ENCODE peak calls at places on chromosomes 13 and 19, in eight cellular contexts. One of them, this sample, is unnamed.

GRCh38 chr19:4061178-4061682 is 5.5 kb downstream of the ZBTB7A start:
- DNase-seq in sigmoid colon: peak; percentile 94
- DNase-seq in CD8-positive, alpha-beta T cell: no peak
- DNase-seq in cardiac muscle cell: peak; percentile 37
- DNase-seq in effector memory CD4-positive, alpha-beta T cell: peak; percentile 36
- DNase-seq in H1: no peak
- DNase-seq in K562: no peak
- DNase-seq in upper lobe of right lung: peak; percentile 94
- DNase-seq in this sample: no peak

GRCh38 chr19:18972301-18972831 is 31.3 kb upstream of the HOMER3 start:
- DNase-seq in sigmoid colon: no peak
- DNase-seq in CD8-positive, alpha-beta T cell: no peak
- DNase-seq in cardiac muscle cell: peak; percentile 77
- DNase-seq in effector memory CD4-positive, alpha-beta T cell: no peak
- DNase-seq in H1: no peak
- DNase-seq in K562: no peak
- DNase-seq in upper lobe of right lung: no peak
- DNase-seq in this sample: no peak

GRCh38 chr19:35162471-35163326 is 8.2 kb downstream of the FXYD5 start:
- DNase-seq in sigmoid colon: peak; percentile 27
- DNase-seq in CD8-positive, alpha-beta T cell: no peak
- DNase-seq in cardiac muscle cell: no peak
- DNase-seq in effector memory CD4-positive, alpha-beta T cell: no peak
- DNase-seq in H1: no peak
- DNase-seq in K562: no peak
- DNase-seq in upper lobe of right lung: no peak
- DNase-seq in this sample: no peak

GRCh38 chr19:57946316-57946715 is 1.2 kb downstream of the ZNF256 start:
- DNase-seq in sigmoid colon: no peak
- DNase-seq in CD8-positive, alpha-beta T cell: no peak
- DNase-seq in cardiac muscle cell: no peak
- DNase-seq in effector memory CD4-positive, alpha-beta T cell: no peak
- DNase-seq in H1: no peak
- DNase-seq in K562: no peak
- DNase-seq in upper lobe of right lung: no peak
- DNase-seq in this sample: no peak

GRCh38 chr13:99033814-99034213 is 56.0 kb upstream of the DOCK9 start:
- DNase-seq in sigmoid colon: no peak
- DNase-seq in CD8-positive, alpha-beta T cell: no peak
- DNase-seq in cardiac muscle cell: peak; percentile 52
- DNase-seq in effector memory CD4-positive, alpha-beta T cell: no peak
- DNase-seq in H1: no peak
- DNase-seq in K562: no peak
- DNase-seq in upper lobe of right lung: no peak
- DNase-seq in this sample: no peak

GRCh38 chr13:24187185-24187584 is 26.7 kb downstream of the SPATA13 start:
- DNase-seq in sigmoid colon: no peak
- DNase-seq in CD8-positive, alpha-beta T cell: no peak
- DNase-seq in cardiac muscle cell: peak; percentile 39
- DNase-seq in effector memory CD4-positive, alpha-beta T cell: no peak
- DNase-seq in H1: no peak
- DNase-seq in K562: no peak
- DNase-seq in upper lobe of right lung: no peak
- DNase-seq in this sample: no peak

GRCh38 chr19:1126984-1127760 is 23.4 kb downstream of the GPX4 start:
- DNase-seq in sigmoid colon: no peak
- DNase-seq in CD8-positive, alpha-beta T cell: no peak
- DNase-seq in cardiac muscle cell: no peak
- DNase-seq in effector memory CD4-positive, alpha-beta T cell: no peak
- DNase-seq in H1: no peak
- DNase-seq in K562: no peak
- DNase-seq in upper lobe of right lung: no peak
- DNase-seq in this sample: no peak

GRCh38 chr13:19083340-19083739 is 98.3 kb downstream of the TUBA3C start:
- DNase-seq in sigmoid colon: no peak
- DNase-seq in CD8-positive, alpha-beta T cell: no peak
- DNase-seq in cardiac muscle cell: no peak
- DNase-seq in effector memory CD4-positive, alpha-beta T cell: no peak
- DNase-seq in H1: no peak
- DNase-seq in K562: no peak
- DNase-seq in upper lobe of right lung: no peak
- DNase-seq in this sample: no peak

GRCh38 chr13:43072394-43072793 is 49.0 kb downstream of the DNAJC15 start:
- DNase-seq in sigmoid colon: peak; percentile 73
- DNase-seq in CD8-positive, alpha-beta T cell: no peak
- DNase-seq in cardiac muscle cell: peak; percentile 58
- DNase-seq in effector memory CD4-positive, alpha-beta T cell: no peak
- DNase-seq in H1: no peak
- DNase-seq in K562: no peak
- DNase-seq in upper lobe of right lung: no peak
- DNase-seq in this sample: no peak

GRCh38 chr13:66996503-66996902 is 233.6 kb downstream of the PCDH9 start:
- DNase-seq in sigmoid colon: no peak
- DNase-seq in CD8-positive, alpha-beta T cell: no peak
- DNase-seq in cardiac muscle cell: no peak
- DNase-seq in effector memory CD4-positive, alpha-beta T cell: no peak
- DNase-seq in H1: no peak
- DNase-seq in K562: no peak
- DNase-seq in upper lobe of right lung: no peak
- DNase-seq in this sample: no peak

GRCh38 chr19:41351339-41352245 is 2.1 kb downstream of the TGFB1 start:
- DNase-seq in sigmoid colon: peak; percentile 82
- DNase-seq in CD8-positive, alpha-beta T cell: peak; percentile 76
- DNase-seq in cardiac muscle cell: peak; percentile 63
- DNase-seq in effector memory CD4-positive, alpha-beta T cell: peak; percentile 90
- DNase-seq in H1: peak; percentile 78
- DNase-seq in K562: peak; percentile 89
- DNase-seq in upper lobe of right lung: peak; percentile 88
- DNase-seq in this sample: no peak

GRCh38 chr19:48656840-48657474 is 11.0 kb upstream of the CA11 start:
- DNase-seq in sigmoid colon: no peak
- DNase-seq in CD8-positive, alpha-beta T cell: no peak
- DNase-seq in cardiac muscle cell: peak; percentile 76
- DNase-seq in effector memory CD4-positive, alpha-beta T cell: no peak
- DNase-seq in H1: no peak
- DNase-seq in K562: no peak
- DNase-seq in upper lobe of right lung: no peak
- DNase-seq in this sample: no peak

GRCh38 chr19:17910776-17911360 is 21.9 kb upstream of the CCDC124 start:
- DNase-seq in sigmoid colon: no peak
- DNase-seq in CD8-positive, alpha-beta T cell: no peak
- DNase-seq in cardiac muscle cell: no peak
- DNase-seq in effector memory CD4-positive, alpha-beta T cell: no peak
- DNase-seq in H1: no peak
- DNase-seq in K562: no peak
- DNase-seq in upper lobe of right lung: no peak
- DNase-seq in this sample: no peak

GRCh38 chr13:49298903-49299605 is 51.3 kb downstream of the CDADC1 start:
- DNase-seq in sigmoid colon: no peak
- DNase-seq in CD8-positive, alpha-beta T cell: no peak
- DNase-seq in cardiac muscle cell: no peak
- DNase-seq in effector memory CD4-positive, alpha-beta T cell: no peak
- DNase-seq in H1: peak; percentile 42
- DNase-seq in K562: no peak
- DNase-seq in upper lobe of right lung: no peak
- DNase-seq in this sample: no peak

GRCh38 chr13:51331354-51331861 is 8.1 kb upstream of the SERPINE3 start:
- DNase-seq in sigmoid colon: no peak
- DNase-seq in CD8-positive, alpha-beta T cell: no peak
- DNase-seq in cardiac muscle cell: peak; percentile 27
- DNase-seq in effector memory CD4-positive, alpha-beta T cell: no peak
- DNase-seq in H1: peak; percentile 39
- DNase-seq in K562: no peak
- DNase-seq in upper lobe of right lung: no peak
- DNase-seq in this sample: no peak

GRCh38 chr19:341386-342127 is 3.0 kb downstream of the MIER2 start:
- DNase-seq in sigmoid colon: peak; percentile 29
- DNase-seq in CD8-positive, alpha-beta T cell: no peak
- DNase-seq in cardiac muscle cell: no peak
- DNase-seq in effector memory CD4-positive, alpha-beta T cell: no peak
- DNase-seq in H1: no peak
- DNase-seq in K562: no peak
- DNase-seq in upper lobe of right lung: no peak
- DNase-seq in this sample: no peak

GRCh38 chr13:97259787-97260641 is 37.9 kb downstream of the MBNL2 start:
- DNase-seq in sigmoid colon: no peak
- DNase-seq in CD8-positive, alpha-beta T cell: no peak
- DNase-seq in cardiac muscle cell: peak; percentile 85
- DNase-seq in effector memory CD4-positive, alpha-beta T cell: no peak
- DNase-seq in H1: no peak
- DNase-seq in K562: peak; percentile 81
- DNase-seq in upper lobe of right lung: no peak
- DNase-seq in this sample: no peak

DNA sequence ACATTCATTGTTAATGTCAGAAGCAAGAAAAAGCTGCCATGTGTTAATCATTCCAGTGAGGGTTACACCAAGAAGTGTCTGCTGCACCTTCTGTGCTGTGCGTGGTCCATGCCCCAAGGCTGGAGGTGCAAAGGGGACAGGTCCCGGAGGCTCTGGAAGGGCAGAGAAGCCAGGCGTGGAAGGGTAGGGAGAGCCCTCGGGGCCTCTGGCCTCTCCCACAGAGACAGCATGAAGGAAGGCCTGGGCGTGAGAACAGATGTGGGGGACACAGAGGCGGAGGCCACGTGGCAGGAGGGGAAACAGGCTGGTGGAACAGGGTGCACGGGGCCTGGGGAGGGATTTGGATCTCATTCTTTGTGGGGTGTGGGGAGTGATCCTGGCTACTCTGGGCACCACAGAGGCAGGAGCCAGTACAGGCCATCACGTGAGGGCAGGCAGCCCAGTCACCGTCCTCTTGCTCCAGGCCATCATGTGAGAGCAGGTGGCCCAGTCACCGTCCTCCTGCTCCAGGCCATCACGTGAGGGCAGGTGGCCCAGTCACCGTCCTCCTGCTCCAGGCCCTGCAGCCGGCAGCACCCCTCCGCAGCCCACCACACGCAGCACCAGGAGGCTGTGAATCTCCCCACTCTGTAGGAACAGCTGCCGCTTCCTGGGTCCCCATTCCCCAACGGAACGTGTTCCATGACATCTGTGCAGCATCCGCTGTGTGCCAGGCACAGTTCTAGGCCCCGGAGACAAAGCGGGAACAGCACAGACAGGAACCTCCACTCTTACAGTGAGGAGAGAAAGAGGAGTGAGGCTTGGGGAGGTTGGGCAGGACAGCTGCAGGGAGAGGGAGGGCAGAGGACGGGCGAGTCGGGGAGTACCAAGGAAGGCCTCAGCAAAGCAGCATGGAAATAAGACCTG is 10.2 kb upstream of the F7 start:
- DNase-seq in sigmoid colon: no peak
- DNase-seq in CD8-positive, alpha-beta T cell: no peak
- DNase-seq in cardiac muscle cell: no peak
- DNase-seq in effector memory CD4-positive, alpha-beta T cell: no peak
- DNase-seq in H1: no peak
- DNase-seq in K562: no peak
- DNase-seq in upper lobe of right lung: no peak
- DNase-seq in this sample: no peak
- H3K4me1 ChIP-seq in sigmoid colon: peaks cover 4% of the 10 kb centered on the region
- H3K4me1 ChIP-seq in CD8-positive, alpha-beta T cell: no peaks in the 10 kb centered on the region
- H3K4me1 ChIP-seq in cardiac muscle cell: no peaks in the 10 kb centered on the region
- H3K4me1 ChIP-seq in effector memory CD4-positive, alpha-beta T cell: no peaks in the 10 kb centered on the region
- H3K4me1 ChIP-seq in H1: no peaks in the 10 kb centered on the region
- H3K4me1 ChIP-seq in K562: no peaks in the 10 kb centered on the region
- H3K4me1 ChIP-seq in upper lobe of right lung: no peaks in the 10 kb centered on the region
- H3K4me1 ChIP-seq in this sample: no peaks in the 10 kb centered on the region

GRCh38 chr19:6738726-6739389 is 622 bp upstream of the TRIP10 start:
- DNase-seq in sigmoid colon: peak; percentile 81
- DNase-seq in CD8-positive, alpha-beta T cell: no peak
- DNase-seq in cardiac muscle cell: no peak
- DNase-seq in effector memory CD4-positive, alpha-beta T cell: no peak
- DNase-seq in H1: peak; percentile 76
- DNase-seq in K562: no peak
- DNase-seq in upper lobe of right lung: peak; percentile 75
- DNase-seq in this sample: no peak
- H3K4me3 ChIP-seq in sigmoid colon: peak overlapping the region; percentile 80
- H3K4me3 ChIP-seq in CD8-positive, alpha-beta T cell: peak overlapping the region; percentile 53
- H3K4me3 ChIP-seq in cardiac muscle cell: peak overlapping the region; percentile 7
- H3K4me3 ChIP-seq in effector memory CD4-positive, alpha-beta T cell: peak overlapping the region; percentile 52
- H3K4me3 ChIP-seq in H1: peak overlapping the region; percentile 25
- H3K4me3 ChIP-seq in K562: peak overlapping the region; percentile 33
- H3K4me3 ChIP-seq in upper lobe of right lung: peak overlapping the region; percentile 47
- H3K4me3 ChIP-seq in this sample: peak overlapping the region; percentile 18

GRCh38 chr13:41007359-41008118 is 11.6 kb downstream of the ELF1 start:
- DNase-seq in sigmoid colon: no peak
- DNase-seq in CD8-positive, alpha-beta T cell: no peak
- DNase-seq in cardiac muscle cell: no peak
- DNase-seq in effector memory CD4-positive, alpha-beta T cell: no peak
- DNase-seq in H1: no peak
- DNase-seq in K562: peak; percentile 31
- DNase-seq in upper lobe of right lung: no peak
- DNase-seq in this sample: no peak

GRCh38 chr13:41004875-41005693 is 14.0 kb downstream of the ELF1 start:
- DNase-seq in sigmoid colon: no peak
- DNase-seq in CD8-positive, alpha-beta T cell: no peak
- DNase-seq in cardiac muscle cell: peak; percentile 35
- DNase-seq in effector memory CD4-positive, alpha-beta T cell: no peak
- DNase-seq in H1: no peak
- DNase-seq in K562: peak; percentile 26
- DNase-seq in upper lobe of right lung: no peak
- DNase-seq in this sample: no peak

GRCh38 chr13:41005709-41006108 is 13.4 kb downstream of the ELF1 start:
- DNase-seq in sigmoid colon: no peak
- DNase-seq in CD8-positive, alpha-beta T cell: no peak
- DNase-seq in cardiac muscle cell: no peak
- DNase-seq in effector memory CD4-positive, alpha-beta T cell: no peak
- DNase-seq in H1: no peak
- DNase-seq in K562: no peak
- DNase-seq in upper lobe of right lung: no peak
- DNase-seq in this sample: no peak

GRCh38 chr13:41006951-41007350 is 12.2 kb downstream of the ELF1 start:
- DNase-seq in sigmoid colon: no peak
- DNase-seq in CD8-positive, alpha-beta T cell: no peak
- DNase-seq in cardiac muscle cell: no peak
- DNase-seq in effector memory CD4-positive, alpha-beta T cell: no peak
- DNase-seq in H1: no peak
- DNase-seq in K562: peak; percentile 39
- DNase-seq in upper lobe of right lung: no peak
- DNase-seq in this sample: no peak

DNA sequence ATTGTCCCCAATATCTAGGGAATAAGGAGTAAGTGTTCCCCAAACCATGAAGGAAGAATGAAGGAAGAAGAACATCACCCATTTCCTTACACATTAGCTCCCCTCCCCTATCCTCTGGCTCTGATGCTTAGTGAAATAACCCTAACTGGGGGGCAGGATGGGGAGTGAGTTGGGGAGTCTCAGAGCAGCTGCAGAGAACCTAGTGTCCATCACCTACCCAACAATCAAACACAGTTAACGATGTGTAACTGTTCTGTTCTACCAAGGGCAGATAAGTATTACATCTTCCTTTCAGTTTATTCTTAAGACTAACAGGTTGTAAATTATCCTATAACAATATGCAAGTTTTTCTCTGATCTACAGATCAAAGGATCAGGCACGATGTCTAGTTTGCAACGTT is 12.8 kb downstream of the ELF1 start:
- DNase-seq in sigmoid colon: no peak
- DNase-seq in CD8-positive, alpha-beta T cell: no peak
- DNase-seq in cardiac muscle cell: no peak
- DNase-seq in effector memory CD4-positive, alpha-beta T cell: no peak
- DNase-seq in H1: no peak
- DNase-seq in K562: peak; percentile 21
- DNase-seq in upper lobe of right lung: no peak
- DNase-seq in this sample: no peak
- H3K4me1 ChIP-seq in sigmoid colon: peaks cover 50% of the 10 kb centered on the region
- H3K4me1 ChIP-seq in CD8-positive, alpha-beta T cell: peaks cover 82% of the 10 kb centered on the region
- H3K4me1 ChIP-seq in cardiac muscle cell: peaks cover 6% of the 10 kb centered on the region
- H3K4me1 ChIP-seq in effector memory CD4-positive, alpha-beta T cell: peaks cover 44% of the 10 kb centered on the region
- H3K4me1 ChIP-seq in H1: peaks cover 5% of the 10 kb centered on the region
- H3K4me1 ChIP-seq in K562: peaks cover 47% of the 10 kb centered on the region
- H3K4me1 ChIP-seq in upper lobe of right lung: peaks cover 48% of the 10 kb centered on the region
- H3K4me1 ChIP-seq in this sample: peaks cover 1% of the 10 kb centered on the region

GRCh38 chr19:15471639-15472101 is 7.3 kb upstream of the RASAL3 start:
- DNase-seq in sigmoid colon: peak; percentile 36
- DNase-seq in CD8-positive, alpha-beta T cell: no peak
- DNase-seq in cardiac muscle cell: no peak
- DNase-seq in effector memory CD4-positive, alpha-beta T cell: no peak
- DNase-seq in H1: no peak
- DNase-seq in K562: no peak
- DNase-seq in upper lobe of right lung: peak; percentile 50
- DNase-seq in this sample: no peak
- H3K4me3 ChIP-seq in sigmoid colon: no peak overlapping the region
- H3K4me3 ChIP-seq in CD8-positive, alpha-beta T cell: no peak overlapping the region
- H3K4me3 ChIP-seq in cardiac muscle cell: no peak overlapping the region
- H3K4me3 ChIP-seq in effector memory CD4-positive, alpha-beta T cell: no peak overlapping the region
- H3K4me3 ChIP-seq in H1: no peak overlapping the region
- H3K4me3 ChIP-seq in K562: no peak overlapping the region
- H3K4me3 ChIP-seq in upper lobe of right lung: no peak overlapping the region
- H3K4me3 ChIP-seq in this sample: no peak overlapping the region